ENCODE peak calls at places on chromosome 4, in nine cellular contexts. G is nucleus accumbens; U is astrocyte of the spinal cord; C is left colon; L is stimulated activated CD4-positive, alpha-beta T cell treated with anti-CD3 and anti-CD28 coated beads, Interleukin-12 subunit alpha, Interleukin-12 subunit beta, amount 100 ng/mL, for 4 hours; Y is NCI-H2081; E is activated T-cell treated with anti-CD3 and anti-CD28 coated beads, Interleukin-2, amount 50 U/mL, for 72 hours; F is pulmonary artery endothelial cell; Z is HT-29. P is an unnamed sample.

GRCh38 chr4:25172964-25173917 is 13.0 kb upstream of the SEPSECS start:
- DNase-seq in G (peak), U (peak), C (no peak), L (no peak), Y (peak), E (no peak), F (peak), Z (no peak), P (no peak)

GRCh38 chr4:1009647-1010521 is 1.5 kb upstream of the FGFRL1 start:
- DNase-seq in G (peak), U (peak), C (peak), L (peak), Y (peak), E (peak), F (no peak), Z (peak), P (peak)

GRCh38 chr4:83606898-83607297 is 71.0 kb downstream of the GPAT3 start:
- DNase-seq in G (no peak), U (no peak), C (no peak), L (no peak), Y (no peak), E (no peak), F (no peak), Z (no peak), P (no peak)

GRCh38 chr4:75037253-75037652 is 104.3 kb downstream of the PARM1 start:
- DNase-seq in G (no peak), U (no peak), C (no peak), L (no peak), Y (no peak), E (no peak), F (no peak), Z (no peak), P (no peak)

GRCh38 chr4:13399257-13399656 is 84.9 kb downstream of the RAB28 start:
- DNase-seq in G (no peak), U (peak), C (no peak), L (no peak), Y (no peak), E (no peak), F (no peak), Z (no peak), P (no peak)

GRCh38 chr4:139928568-139928967 is 225.4 kb downstream of the MAML3 start:
- DNase-seq in G (no peak), U (no peak), C (no peak), L (no peak), Y (no peak), E (no peak), F (no peak), Z (no peak), P (no peak)

GRCh38 chr4:7971881-7972500 is 32.3 kb upstream of the AFAP1 start:
- DNase-seq in G (no peak), U (no peak), C (no peak), L (no peak), Y (no peak), E (no peak), F (no peak), Z (no peak), P (no peak)

GRCh38 chr4:10599574-10599973 is 85.0 kb downstream of the CLNK start:
- DNase-seq in G (no peak), U (no peak), C (no peak), L (no peak), Y (no peak), E (no peak), F (no peak), Z (no peak), P (no peak)

GRCh38 chr4:150540959-150541360 is 41.0 kb upstream of the MAB21L2 start:
- DNase-seq in G (no peak), U (peak), C (no peak), L (no peak), Y (no peak), E (no peak), F (no peak), Z (no peak), P (no peak)

GRCh38 chr4:151486166-151486565 is 77.2 kb downstream of the FHIP1A start:
- DNase-seq in G (no peak), U (peak), C (no peak), L (no peak), Y (no peak), E (no peak), F (no peak), Z (no peak), P (no peak)

GRCh38 chr4:15774020-15774420 is 4.1 kb upstream of the CD38 start:
- DNase-seq in G (no peak), U (no peak), C (no peak), L (no peak), Y (no peak), E (peak), F (no peak), Z (peak), P (no peak)

GRCh38 chr4:53586121-53586816 is 5.0 kb downstream of the LNX1 start:
- DNase-seq in G (no peak), U (peak), C (no peak), L (no peak), Y (no peak), E (no peak), F (no peak), Z (no peak), P (no peak)

GRCh38 chr4:1543976-1544375 is 137.7 kb upstream of the NKX1-1 start:
- DNase-seq in G (no peak), U (no peak), C (no peak), L (no peak), Y (no peak), E (no peak), F (no peak), Z (no peak), P (no peak)

GRCh38 chr4:164212134-164212533 is 541.8 kb upstream of the SMIM31 start:
- DNase-seq in G (no peak), U (no peak), C (no peak), L (no peak), Y (no peak), E (no peak), F (no peak), Z (no peak), P (no peak)

GRCh38 chr4:114879916-114880315 is 233.5 kb downstream of the NDST4 start:
- DNase-seq in G (no peak), U (no peak), C (no peak), L (no peak), Y (peak), E (no peak), F (no peak), Z (no peak), P (no peak)

GRCh38 chr4:41620594-41621256 is 82.8 kb downstream of the LIMCH1 start:
- DNase-seq in G (no peak), U (no peak), C (no peak), L (no peak), Y (peak), E (no peak), F (no peak), Z (no peak), P (no peak)

GRCh38 chr4:67885727-67886126 is 1.9 kb upstream of the TMPRSS11D start:
- DNase-seq in G (no peak), U (peak), C (no peak), L (no peak), Y (no peak), E (no peak), F (peak), Z (no peak), P (no peak)

P was measured in memory B cell.